ENCODE peak calls at places on chromosome 10, in nine cellular contexts. K is EH, X is kidney, R is T-helper 9 cell, A is MCF 10A, H is astrocyte of the hippocampus, F is NCI-H1105, G is neuronal stem cell, T is spleen. J is an unnamed sample.

GRCh38 chr10:1382711-1383110 is 326.5 kb downstream of the WDR37 start:
- DNase-seq in F (no peak), T (peak), A (no peak), R (no peak), X (no peak), G (no peak), H (no peak), K (no peak), J (no peak)

GRCh38 chr10:104498345-104498955 is 142.6 kb upstream of the SORCS3 start:
- DNase-seq in T (no peak), R (no peak), G (no peak), K (no peak), H (no peak), A (no peak), F (no peak), X (no peak), J (no peak)

GRCh38 chr10:75034131-75034512 is 77.3 kb upstream of the SAMD8 start:
- DNase-seq in T (no peak), G (no peak), A (peak), F (no peak), X (no peak), H (no peak), K (no peak), R (no peak), J (no peak)

GRCh38 chr10:30581779-30582380 is 47.7 kb downstream of the LYZL2 start:
- DNase-seq in G (peak), A (peak), K (peak), R (no peak), F (no peak), X (no peak), H (peak), T (no peak), J (peak)

GRCh38 chr10:48655426-48656240 is 29.0 kb upstream of the WDFY4 start:
- DNase-seq in X (peak), H (peak), K (peak), A (peak), R (no peak), T (peak), F (no peak), G (no peak), J (peak)

GRCh38 chr10:102455893-102456471 is 4.6 kb upstream of the C10orf95 start:
- DNase-seq in X (no peak), T (no peak), K (peak), G (no peak), A (peak), R (no peak), H (peak), F (no peak), J (peak)

GRCh38 chr10:69645296-69645665 is 15.2 kb downstream of the FAM241B start:
- DNase-seq in R (no peak), A (no peak), K (no peak), G (no peak), H (no peak), F (no peak), T (peak), X (peak), J (no peak)

GRCh38 chr10:104406715-104407517 is 53.3 kb downstream of the CFAP58 start:
- DNase-seq in G (no peak), X (no peak), R (no peak), A (peak), T (no peak), K (peak), H (peak), F (no peak), J (peak)

GRCh38 chr10:19021162-19021561 is 27.4 kb upstream of the MALRD1 start:
- DNase-seq in R (no peak), A (no peak), X (no peak), H (no peak), T (no peak), K (no peak), G (no peak), F (no peak), J (no peak)

GRCh38 chr10:122310311-122311050 is 39.4 kb downstream of the BTBD16 start:
- DNase-seq in A (no peak), K (no peak), F (no peak), G (no peak), T (no peak), R (no peak), H (no peak), X (peak), J (no peak)

GRCh38 chr10:12958546-12959110 is 42.9 kb downstream of the CCDC3 start:
- DNase-seq in H (no peak), A (no peak), R (no peak), T (no peak), K (no peak), F (no peak), G (no peak), X (no peak), J (peak)

GRCh38 chr10:23439452-23439919 is 611 bp downstream of the OTUD1 start:
- DNase-seq in A (no peak), R (no peak), F (no peak), X (peak), K (peak), T (no peak), G (peak), H (peak), J (peak)

GRCh38 chr10:87636313-87636915 is 23.3 kb upstream of the PAPSS2 start:
- DNase-seq in R (no peak), H (no peak), A (no peak), K (peak), G (no peak), X (no peak), F (no peak), T (no peak), J (no peak)

GRCh38 chr10:27504897-27505457 is 873 bp downstream of the RAB18 start:
- DNase-seq in R (no peak), K (peak), X (no peak), H (peak), A (no peak), F (no peak), G (no peak), T (no peak), J (peak)

GRCh38 chr10:113111260-113111659 is 161.2 kb downstream of the TCF7L2 start:
- DNase-seq in R (no peak), G (no peak), X (no peak), F (no peak), T (no peak), A (no peak), H (no peak), K (no peak), J (no peak)

GRCh38 chr10:32412499-32412853 is 33.5 kb upstream of the CCDC7 start:
- DNase-seq in T (no peak), F (no peak), K (peak), A (no peak), H (peak), G (no peak), R (no peak), X (no peak), J (peak)

GRCh38 chr10:121899727-121900126 is 28.1 kb downstream of the ATE1 start:
- DNase-seq in K (no peak), A (no peak), H (peak), F (no peak), X (no peak), R (no peak), T (no peak), G (no peak), J (no peak)

J was measured in myocyte.